ENCODE peak calls at places on chromosomes 2 and 18, in four cellular contexts. One of them, this sample, is unnamed.

GRCh38 chr2:182666674-182667320 is 49.3 kb upstream of the DNAJC10 start:
- DNase-seq in K562: peak; percentile 39
- DNase-seq in H1: no peak
- DNase-seq in GM12878: no peak
- DNase-seq in this sample: peak; percentile 70

GRCh38 chr2:156329031-156329921 is 3.2 kb downstream of the NR4A2 start:
- DNase-seq in K562: no peak
- DNase-seq in H1: peak; percentile 82
- DNase-seq in GM12878: no peak
- DNase-seq in this sample: peak; percentile 78

GRCh38 chr2:5666798-5667197 is 25.4 kb upstream of the SOX11 start:
- DNase-seq in K562: no peak
- DNase-seq in H1: no peak
- DNase-seq in GM12878: no peak
- DNase-seq in this sample: peak; percentile 29

GRCh38 chr2:85678384-85678783 is 10.4 kb upstream of the SFTPB start:
- DNase-seq in K562: no peak
- DNase-seq in H1: no peak
- DNase-seq in GM12878: no peak
- DNase-seq in this sample: no peak

GRCh38 chr2:43202289-43202688 is 24.1 kb downstream of the ZFP36L2 start:
- DNase-seq in K562: no peak
- DNase-seq in H1: no peak
- DNase-seq in GM12878: no peak
- DNase-seq in this sample: no peak

GRCh38 chr2:219521066-219521880 is 7.0 kb downstream of the ASIC4 start:
- DNase-seq in K562: peak; percentile 77
- DNase-seq in H1: peak; percentile 86
- DNase-seq in GM12878: no peak
- DNase-seq in this sample: peak; percentile 88

GRCh38 chr18:79897940-79898625 is 53.4 kb downstream of the SLC66A2 start:
- DNase-seq in K562: no peak
- DNase-seq in H1: no peak
- DNase-seq in GM12878: no peak
- DNase-seq in this sample: no peak

GRCh38 chr2:200575957-200576356 is 9.9 kb upstream of the AOX1 start:
- DNase-seq in K562: no peak
- DNase-seq in H1: no peak
- DNase-seq in GM12878: no peak
- DNase-seq in this sample: peak; percentile 21

GRCh38 chr2:190528521-190529001 is 6.0 kb downstream of the NEMP2 start:
- DNase-seq in K562: no peak
- DNase-seq in H1: no peak
- DNase-seq in GM12878: no peak
- DNase-seq in this sample: no peak

GRCh38 chr18:73683618-73684238 is 463.9 kb downstream of the FBXO15 start:
- DNase-seq in K562: no peak
- DNase-seq in H1: no peak
- DNase-seq in GM12878: no peak
- DNase-seq in this sample: no peak

GRCh38 chr2:112198780-112199179 is 56.1 kb downstream of the ZC3H8 start:
- DNase-seq in K562: no peak
- DNase-seq in H1: no peak
- DNase-seq in GM12878: no peak
- DNase-seq in this sample: no peak

GRCh38 chr2:100730290-100730868 is 89.6 kb upstream of the NPAS2 start:
- DNase-seq in K562: no peak
- DNase-seq in H1: peak; percentile 68
- DNase-seq in GM12878: no peak
- DNase-seq in this sample: peak; percentile 81

GRCh38 chr2:132797551-132797950 is 127.5 kb upstream of the LYPD1 start:
- DNase-seq in K562: no peak
- DNase-seq in H1: no peak
- DNase-seq in GM12878: no peak
- DNase-seq in this sample: no peak

GRCh38 chr18:657311-657997 is at the start of gene TYMS:
- DNase-seq in K562: peak; percentile 84
- DNase-seq in H1: peak; percentile 81
- DNase-seq in GM12878: no peak
- DNase-seq in this sample: peak; percentile 90
- TF ChIP-seq POLR2AphosphoS5 in K562: peak; percentile 62
- TF ChIP-seq POLR2AphosphoS5 in H1: no peak
- TF ChIP-seq POLR2AphosphoS5 in GM12878: peak; percentile 3
- TF ChIP-seq POLR2AphosphoS5 in this sample: peak; percentile 35

DNA sequence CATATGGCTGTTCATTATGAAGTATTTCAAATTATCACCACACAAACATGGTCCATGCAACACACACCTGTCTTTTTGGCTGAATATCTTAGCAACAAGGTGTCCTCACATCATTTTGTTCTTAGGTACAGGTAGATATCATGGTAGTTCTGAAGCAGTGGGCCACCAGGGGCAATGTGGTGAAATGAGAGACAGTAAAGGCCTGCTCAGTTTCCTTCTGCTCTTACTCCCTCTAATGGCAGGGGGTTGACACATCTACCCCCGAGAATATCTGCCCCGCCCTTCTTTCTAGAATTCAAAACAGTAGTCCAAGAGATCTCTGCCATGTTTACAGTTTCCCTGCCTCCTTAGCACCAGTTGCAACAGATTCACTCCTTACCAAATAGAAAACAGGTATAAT is 147.0 kb upstream of the KLHL14 start:
- DNase-seq in K562: no peak
- DNase-seq in H1: peak; percentile 53
- DNase-seq in GM12878: no peak
- DNase-seq in this sample: peak; percentile 92
- TF ChIP-seq CTCF in K562: peak; percentile 51
- TF ChIP-seq CTCF in H1: peak; percentile 54
- TF ChIP-seq CTCF in GM12878: peak; percentile 47
- TF ChIP-seq CTCF in this sample: peak; percentile 82

GRCh38 chr2:159165065-159165464 is 121.4 kb downstream of the WDSUB1 start:
- DNase-seq in K562: no peak
- DNase-seq in H1: no peak
- DNase-seq in GM12878: no peak
- DNase-seq in this sample: no peak
- TF ChIP-seq CREB1 in K562: no peak
- TF ChIP-seq CREB1 in H1: no peak
- TF ChIP-seq CREB1 in GM12878: no peak
- TF ChIP-seq CREB1 in this sample: no peak

GRCh38 chr2:10007921-10008808 is 35.2 kb upstream of the KLF11 start:
- DNase-seq in K562: no peak
- DNase-seq in H1: no peak
- DNase-seq in GM12878: no peak
- DNase-seq in this sample: no peak
- TF ChIP-seq POLR2AphosphoS5 in K562: no peak
- TF ChIP-seq POLR2AphosphoS5 in H1: no peak
- TF ChIP-seq POLR2AphosphoS5 in GM12878: no peak
- TF ChIP-seq POLR2AphosphoS5 in this sample: no peak